ENCODE peak calls at places on chromosomes 12 and 14, in six cellular contexts. M, Q, U, E, B and L are unnamed samples.

GRCh38 chr14:77228056-77228455 is 43.0 kb downstream of the NGB start:
- DNase-seq in M (no peak), Q (no peak), U (no peak), E (no peak), B (no peak), L (no peak)

GRCh38 chr14:98174031-98174430 is 1098.0 kb downstream of the BCL11B start:
- DNase-seq in M (no peak), Q (no peak), U (no peak), E (no peak), B (no peak), L (no peak)

GRCh38 chr12:109767456-109767855 is 53.8 kb downstream of the FAM222A start:
- DNase-seq in M (no peak), Q (peak; percentile 21), U (peak; percentile 20), E (no peak), B (no peak), L (no peak)

GRCh38 chr12:10940389-10940788 is 1.3 kb upstream of the TAS2R14 start:
- DNase-seq in M (peak; percentile 11), Q (no peak), U (no peak), E (no peak), B (no peak), L (peak; percentile 78)

GRCh38 chr12:8078400-8078799 is 3.7 kb upstream of the NECAP1 start:
- DNase-seq in M (peak; percentile 73), Q (no peak), U (peak; percentile 64), E (peak; percentile 61), B (peak; percentile 22), L (peak; percentile 87)

GRCh38 chr14:32967421-32967820 is 28.7 kb downstream of the NPAS3 start:
- DNase-seq in M (no peak), Q (no peak), U (no peak), E (no peak), B (no peak), L (no peak)

GRCh38 chr14:35543006-35543405 is 9.0 kb downstream of the INSM2 start:
- DNase-seq in M (no peak), Q (no peak), U (no peak), E (no peak), B (no peak), L (no peak)

GRCh38 chr12:69553626-69554248 is 31.5 kb upstream of the CCT2 start:
- DNase-seq in M (peak; percentile 72), Q (no peak), U (peak; percentile 39), E (peak; percentile 22), B (no peak), L (peak; percentile 54)

GRCh38 chr12:85076688-85077430 is 40.7 kb downstream of the LRRIQ1 start:
- DNase-seq in M (peak; percentile 93), Q (no peak), U (peak; percentile 12), E (peak; percentile 2), B (no peak), L (peak; percentile 95)

GRCh38 chr14:64478634-64479250 is 13.4 kb downstream of the AKAP5 start:
- DNase-seq in M (peak; percentile 27), Q (no peak), U (peak; percentile 39), E (no peak), B (no peak), L (peak; percentile 58)

DNA sequence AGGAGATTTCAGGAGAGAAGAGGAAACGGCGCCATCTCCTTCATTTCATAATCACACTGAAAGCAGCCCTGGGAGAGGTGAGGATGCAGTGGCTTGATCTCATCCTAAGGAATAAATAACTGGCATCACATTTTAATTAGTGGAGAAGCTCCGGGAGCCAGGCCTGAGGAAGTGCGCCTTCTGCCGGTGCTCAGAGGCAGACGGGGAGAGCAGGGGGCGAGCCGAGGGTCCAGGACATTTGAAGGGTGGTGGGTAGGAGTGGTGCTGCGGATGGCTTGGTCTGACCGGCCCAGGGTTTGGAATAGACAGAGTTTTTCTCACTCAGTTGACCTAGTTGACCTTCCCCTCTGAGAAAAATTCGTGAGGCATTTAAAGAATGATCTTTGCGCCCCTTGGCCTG is 265.0 kb downstream of the CACNA1C start:
- DNase-seq in M (no peak), Q (no peak), U (no peak), E (no peak), B (no peak), L (no peak)
- TF ChIP-seq CTCF in M (no peak), Q (no peak), U (no peak), E (no peak), B (no peak), L (no peak)

DNA sequence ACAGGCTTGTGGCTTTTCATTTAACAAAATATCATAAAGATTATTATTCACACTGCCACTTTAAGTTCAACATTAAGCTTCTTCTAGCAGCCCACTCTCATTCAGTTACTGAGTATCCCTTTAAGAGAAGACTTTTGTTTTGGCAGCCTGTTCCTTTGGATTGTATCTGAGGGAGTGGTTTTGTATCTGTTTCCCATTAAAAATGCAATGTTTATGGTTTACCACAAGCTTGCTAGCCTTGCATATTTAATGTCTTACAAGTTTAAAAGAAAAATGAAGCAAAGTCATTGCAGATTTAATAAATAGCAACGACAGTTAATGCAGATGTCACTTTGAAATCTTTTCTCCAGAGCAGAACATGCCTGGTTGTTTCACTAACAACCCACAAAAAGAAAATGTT is 2.0 kb downstream of the DCN start:
- DNase-seq in M (peak; percentile 81), Q (no peak), U (peak; percentile 7), E (no peak), B (no peak), L (peak; percentile 90)
- H3K4me3 ChIP-seq in M (peak overlapping the region; percentile 34), Q (peak overlapping the region; percentile 61), U (peak overlapping the region; percentile 6), E (no peak overlapping the region), B (peak overlapping the region; percentile 39), L (peak overlapping the region; percentile 72)

GRCh38 chr12:54324617-54325441 is at the start of gene COPZ1:
- DNase-seq in M (peak; percentile 99), Q (peak; percentile 97), U (peak; percentile 90), E (peak; percentile 99), B (peak; percentile 96), L (peak; percentile 100)

GRCh38 chr12:54321363-54321762 is 3.6 kb upstream of the COPZ1 start:
- DNase-seq in M (no peak), Q (no peak), U (no peak), E (no peak), B (no peak), L (no peak)
- TF ChIP-seq CTCF in M (no peak), Q (no peak), U (no peak), E (no peak), B (no peak), L (no peak)

GRCh38 chr14:38197761-38198345 is 9.9 kb upstream of the SSTR1 start:
- DNase-seq in M (no peak), Q (no peak), U (no peak), E (no peak), B (no peak), L (no peak)
- H3K4me3 ChIP-seq in M (no peak overlapping the region), Q (no peak overlapping the region), U (no peak overlapping the region), E (no peak overlapping the region), B (no peak overlapping the region), L (no peak overlapping the region)

GRCh38 chr12:55663391-55663790 is 26.7 kb downstream of the OR10P1 start:
- DNase-seq in M (no peak), Q (no peak), U (no peak), E (no peak), B (no peak), L (no peak)

GRCh38 chr12:55657282-55657681 is 20.6 kb downstream of the OR10P1 start:
- DNase-seq in M (no peak), Q (no peak), U (no peak), E (no peak), B (no peak), L (no peak)

GRCh38 chr12:55658635-55659391 is 22.1 kb downstream of the OR10P1 start:
- DNase-seq in M (no peak), Q (no peak), U (no peak), E (no peak), B (no peak), L (peak; percentile 27)

GRCh38 chr12:55658212-55658611 is 21.5 kb downstream of the OR10P1 start:
- DNase-seq in M (no peak), Q (no peak), U (no peak), E (no peak), B (no peak), L (no peak)

DNA sequence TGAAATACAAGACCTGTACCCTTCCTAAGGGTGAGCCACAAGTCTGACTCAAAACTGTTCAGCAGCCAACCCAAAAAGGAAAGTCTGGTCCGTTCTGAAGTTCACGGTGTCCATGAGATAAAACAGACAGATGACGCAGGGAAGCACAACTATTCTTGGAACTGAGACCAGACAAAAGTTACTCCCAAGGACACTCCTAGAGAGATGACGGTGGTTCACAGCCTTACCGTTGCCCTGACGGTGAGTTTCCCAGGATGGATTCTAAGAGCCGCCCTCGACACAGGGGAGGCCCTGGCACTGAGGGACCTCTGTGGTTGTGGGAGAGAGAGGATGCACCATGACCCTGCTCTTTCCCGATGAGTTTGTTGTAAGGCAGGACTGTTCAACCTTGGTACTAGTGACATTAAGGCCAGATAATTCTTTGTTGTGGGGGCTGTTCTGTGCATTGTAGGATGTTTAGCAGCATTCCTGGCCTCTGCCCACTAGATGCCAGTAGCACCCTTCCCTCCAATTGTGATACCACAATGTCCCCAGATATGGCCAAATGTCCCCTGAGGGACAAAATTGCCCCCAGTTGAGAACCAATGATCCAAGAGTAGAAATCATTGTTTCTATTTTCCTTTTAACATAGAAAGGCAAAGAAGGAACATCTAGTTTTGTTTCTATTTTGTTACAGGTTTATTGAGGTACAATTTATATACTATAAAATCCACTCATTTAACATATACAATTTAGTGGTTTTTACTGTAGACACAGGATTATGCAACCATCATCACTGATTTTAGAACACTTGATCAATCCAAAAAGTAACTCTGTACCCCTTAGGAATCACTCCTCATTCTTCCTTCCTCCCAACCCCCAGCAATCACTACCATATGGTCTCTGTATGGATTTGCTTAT is 23.0 kb downstream of the OR10P1 start:
- DNase-seq in M (no peak), Q (no peak), U (peak; percentile 36), E (peak; percentile 67), B (peak; percentile 28), L (peak; percentile 84)
- TF ChIP-seq CTCF in M (peak; percentile 56), Q (no peak), U (peak; percentile 66), E (peak; percentile 45), B (peak; percentile 31), L (peak; percentile 62)

GRCh38 chr14:51654549-51654879 is 2.8 kb downstream of the FRMD6 start:
- DNase-seq in M (no peak), Q (no peak), U (peak; percentile 45), E (no peak), B (no peak), L (no peak)
- H3K4me3 ChIP-seq in M (peak overlapping the region; percentile 79), Q (no peak overlapping the region), U (peak overlapping the region; percentile 95), E (no peak overlapping the region), B (peak overlapping the region; percentile 96), L (peak overlapping the region; percentile 94)

DNA sequence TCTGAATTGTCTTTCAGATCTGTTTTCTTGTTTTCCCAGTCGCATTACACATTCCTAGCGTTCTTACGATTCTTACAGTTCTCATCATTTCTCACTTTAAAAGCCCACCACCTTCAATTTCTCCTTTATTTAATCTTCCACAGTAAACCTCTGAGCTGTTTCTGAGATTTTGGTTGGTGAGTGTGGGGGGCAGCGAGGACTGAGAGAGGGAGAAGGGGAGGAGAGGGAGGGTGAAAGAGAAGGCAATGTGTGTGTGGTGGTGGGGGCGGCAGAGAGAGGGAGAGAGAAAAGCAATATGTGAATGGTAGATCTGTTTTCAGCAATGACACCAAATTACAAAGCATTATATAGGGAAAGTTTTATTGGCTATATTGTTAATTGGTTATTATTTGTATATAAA is 282.6 kb downstream of the SOX5 start:
- DNase-seq in M (no peak), Q (no peak), U (no peak), E (no peak), B (no peak), L (no peak)
- TF ChIP-seq CTCF in M (no peak), Q (no peak), U (no peak), E (no peak), B (no peak), L (no peak)

DNA sequence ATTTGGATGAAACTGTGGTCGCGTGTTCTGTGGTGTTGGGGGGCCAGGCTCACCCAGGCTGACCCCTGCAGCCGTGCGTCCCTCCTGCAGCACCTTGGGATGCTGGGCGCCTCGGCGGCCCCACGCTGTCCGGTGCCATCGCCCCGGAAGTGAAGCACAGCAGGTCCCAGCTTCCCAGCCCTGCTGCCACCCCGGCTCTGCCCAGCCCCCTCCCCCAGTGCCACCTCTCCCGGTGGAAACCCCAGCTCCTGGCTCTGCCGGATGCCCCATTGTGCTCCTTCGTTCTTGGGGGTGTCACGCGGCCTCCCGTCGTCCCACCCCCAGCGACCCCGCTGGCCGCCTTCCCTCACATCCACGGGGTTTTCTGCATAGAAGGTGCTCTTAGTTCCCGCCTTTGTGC is 25.2 kb downstream of the LRCOL1 start:
- DNase-seq in M (no peak), Q (no peak), U (no peak), E (no peak), B (no peak), L (no peak)
- H3K4me3 ChIP-seq in M (no peak overlapping the region), Q (no peak overlapping the region), U (no peak overlapping the region), E (no peak overlapping the region), B (no peak overlapping the region), L (no peak overlapping the region)